ENCODE peak calls at places on chromosomes 4 and X, in four cellular contexts. One of them, this sample, is unnamed.
A peak's percentile ranks its signal among the peaks of the same experiment; 100 is the strongest.

GRCh38 chr4:78864405-78865024 is 74.7 kb downstream of the PAQR3 start:
- DNase-seq in GM23338: peak; percentile 72
- DNase-seq in neural progenitor cell: peak; percentile 70
- DNase-seq in Caco-2: peak; percentile 67
- DNase-seq in this sample: peak; percentile 7

GRCh38 chr4:20253799-20254409 is 2.2 kb downstream of the SLIT2 start:
- DNase-seq in neural progenitor cell: peak; percentile 48
- DNase-seq in GM23338: peak; percentile 36
- DNase-seq in Caco-2: no peak
- DNase-seq in this sample: peak; percentile 60

GRCh38 chr4:89681219-89681618 is 155.7 kb downstream of the SNCA start:
- DNase-seq in neural progenitor cell: peak; percentile 52
- DNase-seq in GM23338: peak; percentile 78
- DNase-seq in Caco-2: peak; percentile 12
- DNase-seq in this sample: peak; percentile 29

GRCh38 chr4:148284526-148285193 is 157.6 kb downstream of the NR3C2 start:
- DNase-seq in neural progenitor cell: peak; percentile 8
- DNase-seq in Caco-2: no peak
- DNase-seq in GM23338: peak; percentile 14
- DNase-seq in this sample: no peak

GRCh38 chr4:2172161-2172560 is 69.8 kb downstream of the HAUS3 start:
- DNase-seq in neural progenitor cell: no peak
- DNase-seq in Caco-2: no peak
- DNase-seq in GM23338: no peak
- DNase-seq in this sample: no peak

GRCh38 chr4:51843309-51844156 is 580 bp downstream of the DCUN1D4 start:
- DNase-seq in neural progenitor cell: peak; percentile 78
- DNase-seq in GM23338: peak; percentile 61
- DNase-seq in Caco-2: no peak
- DNase-seq in this sample: peak; percentile 88

GRCh38 chrX:69010339-69010738 is 154.9 kb downstream of the PJA1 start:
- DNase-seq in GM23338: no peak
- DNase-seq in neural progenitor cell: no peak
- DNase-seq in Caco-2: no peak
- DNase-seq in this sample: no peak

GRCh38 chrX:46865281-46865680 is 28.4 kb downstream of the RP2 start:
- DNase-seq in GM23338: no peak
- DNase-seq in neural progenitor cell: no peak
- DNase-seq in Caco-2: no peak
- DNase-seq in this sample: no peak

GRCh38 chrX:56975611-56976010 is 19.7 kb downstream of the SPIN3 start:
- DNase-seq in GM23338: no peak
- DNase-seq in Caco-2: no peak
- DNase-seq in neural progenitor cell: peak; percentile 2
- DNase-seq in this sample: no peak

GRCh38 chr4:2408401-2408958 is 10.0 kb downstream of the ZFYVE28 start:
- DNase-seq in Caco-2: no peak
- DNase-seq in GM23338: peak; percentile 71
- DNase-seq in neural progenitor cell: no peak
- DNase-seq in this sample: peak; percentile 86

GRCh38 chrX:77446840-77447239 is 349 bp upstream of the FGF16 start:
- DNase-seq in neural progenitor cell: no peak
- DNase-seq in GM23338: no peak
- DNase-seq in Caco-2: no peak
- DNase-seq in this sample: no peak

GRCh38 chr4:85760521-85760920 is 285.6 kb downstream of the ARHGAP24 start:
- DNase-seq in neural progenitor cell: no peak
- DNase-seq in GM23338: no peak
- DNase-seq in Caco-2: no peak
- DNase-seq in this sample: no peak

GRCh38 chr4:177726111-177726510 is 283.9 kb upstream of the AGA start:
- DNase-seq in Caco-2: no peak
- DNase-seq in GM23338: no peak
- DNase-seq in neural progenitor cell: no peak
- DNase-seq in this sample: no peak

GRCh38 chrX:55335296-55335695 is 70.6 kb upstream of the PAGE3 start:
- DNase-seq in Caco-2: no peak
- DNase-seq in GM23338: no peak
- DNase-seq in neural progenitor cell: no peak
- DNase-seq in this sample: no peak

GRCh38 chrX:41085883-41086626 is 810 bp downstream of the USP9X start:
- DNase-seq in neural progenitor cell: peak; percentile 60
- DNase-seq in Caco-2: peak; percentile 60
- DNase-seq in GM23338: peak; percentile 49
- DNase-seq in this sample: peak; percentile 72

GRCh38 chr4:3082915-3083515 is 8.5 kb downstream of the HTT start:
- DNase-seq in Caco-2: no peak
- DNase-seq in GM23338: no peak
- DNase-seq in neural progenitor cell: no peak
- DNase-seq in this sample: no peak

GRCh38 chrX:105635794-105636193 is 186.5 kb upstream of the NRK start:
- DNase-seq in GM23338: peak; percentile 13
- DNase-seq in neural progenitor cell: no peak
- DNase-seq in Caco-2: no peak
- DNase-seq in this sample: no peak

GRCh38 chrX:1147641-1148515 is 64.6 kb downstream of the CRLF2 start:
- DNase-seq in Caco-2: no peak
- DNase-seq in GM23338: peak; percentile 34
- DNase-seq in neural progenitor cell: no peak
- DNase-seq in this sample: peak; percentile 24

GRCh38 chr4:100983426-100983825 is 363.9 kb downstream of the PPP3CA start:
- DNase-seq in neural progenitor cell: no peak
- DNase-seq in Caco-2: no peak
- DNase-seq in GM23338: no peak
- DNase-seq in this sample: no peak

GRCh38 chr4:131091896-131092295 is 1995.9 kb downstream of the C4orf33 start:
- DNase-seq in GM23338: peak; percentile 74
- DNase-seq in neural progenitor cell: peak; percentile 57
- DNase-seq in Caco-2: peak; percentile 5
- DNase-seq in this sample: no peak

GRCh38 chrX:15059488-15059887 is 186.3 kb downstream of the MOSPD2 start:
- DNase-seq in GM23338: no peak
- DNase-seq in Caco-2: no peak
- DNase-seq in neural progenitor cell: no peak
- DNase-seq in this sample: no peak

GRCh38 chr4:89363786-89364185 is 56.2 kb upstream of the GPRIN3 start:
- DNase-seq in neural progenitor cell: no peak
- DNase-seq in Caco-2: no peak
- DNase-seq in GM23338: peak; percentile 27
- DNase-seq in this sample: no peak

GRCh38 chr4:97238956-97239698 is 904.1 kb downstream of the STPG2 start:
- DNase-seq in neural progenitor cell: peak; percentile 36
- DNase-seq in GM23338: no peak
- DNase-seq in Caco-2: no peak
- DNase-seq in this sample: no peak

GRCh38 chrX:21865436-21865835 is 9.6 kb downstream of the YY2 start:
- DNase-seq in GM23338: no peak
- DNase-seq in neural progenitor cell: no peak
- DNase-seq in Caco-2: no peak
- DNase-seq in this sample: no peak

GRCh38 chr4:172652369-172652768 is 516.2 kb upstream of the GALNT7 start:
- DNase-seq in GM23338: peak; percentile 21
- DNase-seq in Caco-2: no peak
- DNase-seq in neural progenitor cell: no peak
- DNase-seq in this sample: no peak

GRCh38 chrX:16695079-16695676 is 17.3 kb downstream of the CTPS2 start:
- DNase-seq in Caco-2: peak; percentile 57
- DNase-seq in neural progenitor cell: peak; percentile 68
- DNase-seq in GM23338: peak; percentile 55
- DNase-seq in this sample: peak; percentile 79

GRCh38 chrX:65999563-66000148 is 40.2 kb downstream of the VSIG4 start:
- DNase-seq in GM23338: no peak
- DNase-seq in neural progenitor cell: no peak
- DNase-seq in Caco-2: no peak
- DNase-seq in this sample: no peak
- H3K4me3 ChIP-seq in GM23338: no peak overlapping the region
- H3K4me3 ChIP-seq in neural progenitor cell: no peak overlapping the region
- H3K4me3 ChIP-seq in Caco-2: no peak overlapping the region
- H3K4me3 ChIP-seq in this sample: no peak overlapping the region

GRCh38 chr4:6566582-6567190 is 8.3 kb upstream of the MAN2B2 start:
- DNase-seq in neural progenitor cell: no peak
- DNase-seq in Caco-2: no peak
- DNase-seq in GM23338: no peak
- DNase-seq in this sample: no peak
- H3K27me3 ChIP-seq in neural progenitor cell: peaks cover 69% of the 10 kb centered on the region
- H3K27me3 ChIP-seq in Caco-2: no peaks in the 10 kb centered on the region
- H3K27me3 ChIP-seq in GM23338: peaks cover 48% of the 10 kb centered on the region
- H3K27me3 ChIP-seq in this sample: peaks cover 52% of the 10 kb centered on the region

GRCh38 chrX:24703185-24703494 is 9.4 kb downstream of the POLA1 start:
- DNase-seq in Caco-2: no peak
- DNase-seq in neural progenitor cell: no peak
- DNase-seq in GM23338: no peak
- DNase-seq in this sample: no peak
- H3K36me3 ChIP-seq in Caco-2: no peaks in the 10 kb centered on the region
- H3K36me3 ChIP-seq in neural progenitor cell: peaks cover 42% of the 10 kb centered on the region
- H3K36me3 ChIP-seq in GM23338: peaks cover 9% of the 10 kb centered on the region
- H3K36me3 ChIP-seq in this sample: peaks cover 36% of the 10 kb centered on the region

DNA sequence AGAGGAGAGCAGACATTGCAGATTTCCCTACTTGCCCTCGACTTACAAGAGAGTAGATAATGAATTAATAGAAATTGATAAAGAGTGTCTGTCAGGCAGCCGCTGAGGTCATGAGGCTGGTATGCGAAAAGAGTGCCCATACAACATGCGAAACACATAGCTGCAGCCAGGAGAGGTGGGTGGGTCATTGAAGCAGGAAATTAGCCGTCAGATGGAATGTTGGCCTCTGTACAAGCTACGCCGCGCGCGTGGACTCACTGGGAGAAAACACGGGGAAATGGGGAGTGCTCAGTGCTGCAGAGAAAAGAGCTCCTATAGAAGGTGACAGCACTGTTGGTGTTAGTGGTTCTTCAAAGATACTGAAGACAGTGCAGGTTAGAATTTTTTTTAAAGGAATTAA is 125.1 kb downstream of the RAPGEF2 start:
- DNase-seq in neural progenitor cell: peak; percentile 63
- DNase-seq in GM23338: peak; percentile 59
- DNase-seq in Caco-2: peak; percentile 76
- DNase-seq in this sample: no peak
- H3K4me3 ChIP-seq in neural progenitor cell: no peak overlapping the region
- H3K4me3 ChIP-seq in GM23338: no peak overlapping the region
- H3K4me3 ChIP-seq in Caco-2: peak overlapping the region; percentile 8
- H3K4me3 ChIP-seq in this sample: no peak overlapping the region

GRCh38 chr4:1002631-1003251 is 8.7 kb upstream of the FGFRL1 start:
- DNase-seq in Caco-2: no peak
- DNase-seq in neural progenitor cell: peak; percentile 68
- DNase-seq in GM23338: peak; percentile 55
- DNase-seq in this sample: peak; percentile 88

GRCh38 chr4:1002131-1002630 is 9.0 kb upstream of the SLC26A1 start:
- DNase-seq in Caco-2: peak; percentile 49
- DNase-seq in GM23338: peak; percentile 78
- DNase-seq in neural progenitor cell: peak; percentile 59
- DNase-seq in this sample: peak; percentile 87

GRCh38 chr4:999863-1000425 is 6.7 kb upstream of the SLC26A1 start:
- DNase-seq in neural progenitor cell: no peak
- DNase-seq in Caco-2: no peak
- DNase-seq in GM23338: no peak
- DNase-seq in this sample: no peak

GRCh38 chr4:1000686-1001260 is 7.6 kb upstream of the SLC26A1 start:
- DNase-seq in GM23338: no peak
- DNase-seq in neural progenitor cell: no peak
- DNase-seq in Caco-2: no peak
- DNase-seq in this sample: no peak

GRCh38 chr4:1001561-1002130 is 8.4 kb upstream of the SLC26A1 start:
- DNase-seq in neural progenitor cell: no peak
- DNase-seq in GM23338: peak; percentile 50
- DNase-seq in Caco-2: no peak
- DNase-seq in this sample: peak; percentile 80
- H3K27me3 ChIP-seq in neural progenitor cell: peaks cover 100% of the 10 kb centered on the region
- H3K27me3 ChIP-seq in GM23338: peaks cover 95% of the 10 kb centered on the region
- H3K27me3 ChIP-seq in Caco-2: no peaks in the 10 kb centered on the region
- H3K27me3 ChIP-seq in this sample: peaks cover 48% of the 10 kb centered on the region

GRCh38 chr4:7827566-7827965 is 112.1 kb downstream of the AFAP1 start:
- DNase-seq in GM23338: no peak
- DNase-seq in Caco-2: no peak
- DNase-seq in neural progenitor cell: no peak
- DNase-seq in this sample: no peak
- H3K36me3 ChIP-seq in GM23338: no peaks in the 10 kb centered on the region
- H3K36me3 ChIP-seq in Caco-2: no peaks in the 10 kb centered on the region
- H3K36me3 ChIP-seq in neural progenitor cell: no peaks in the 10 kb centered on the region
- H3K36me3 ChIP-seq in this sample: no peaks in the 10 kb centered on the region

GRCh38 chr4:23889814-23890269 is at the start of gene PPARGC1A:
- DNase-seq in GM23338: peak; percentile 27
- DNase-seq in Caco-2: peak; percentile 10
- DNase-seq in neural progenitor cell: peak; percentile 83
- DNase-seq in this sample: no peak

GRCh38 chr4:23889368-23889767 is 479 bp downstream of the PPARGC1A start:
- DNase-seq in GM23338: no peak
- DNase-seq in Caco-2: no peak
- DNase-seq in neural progenitor cell: no peak
- DNase-seq in this sample: no peak

GRCh38 chr4:23887173-23887572 is 2.7 kb downstream of the PPARGC1A start:
- DNase-seq in Caco-2: no peak
- DNase-seq in neural progenitor cell: no peak
- DNase-seq in GM23338: no peak
- DNase-seq in this sample: no peak

GRCh38 chr4:23888421-23889319 is 1.2 kb downstream of the PPARGC1A start:
- DNase-seq in Caco-2: no peak
- DNase-seq in GM23338: peak; percentile 21
- DNase-seq in neural progenitor cell: peak; percentile 29
- DNase-seq in this sample: no peak

DNA sequence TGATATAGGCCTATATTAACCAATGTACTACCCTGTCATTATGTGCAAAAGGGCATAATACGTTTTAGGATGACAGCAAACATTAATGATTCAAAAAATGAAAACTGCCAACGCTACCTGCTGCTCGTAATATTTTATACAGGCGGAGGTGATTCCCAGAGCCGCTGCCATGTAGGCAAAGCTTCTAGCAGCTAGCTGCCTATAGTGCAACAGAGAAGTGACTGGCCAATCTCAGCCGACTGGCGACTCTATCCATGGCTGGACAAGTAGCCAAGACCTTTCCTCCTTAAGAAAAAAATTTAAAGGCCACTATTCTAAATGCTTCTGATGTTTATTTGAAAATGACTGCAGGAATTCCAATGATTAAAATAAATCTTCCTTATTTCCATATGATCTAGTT is 1.9 kb downstream of the PPARGC1A start:
- DNase-seq in Caco-2: no peak
- DNase-seq in GM23338: no peak
- DNase-seq in neural progenitor cell: no peak
- DNase-seq in this sample: no peak
- H3K4me3 ChIP-seq in Caco-2: no peak overlapping the region
- H3K4me3 ChIP-seq in GM23338: no peak overlapping the region
- H3K4me3 ChIP-seq in neural progenitor cell: no peak overlapping the region
- H3K4me3 ChIP-seq in this sample: no peak overlapping the region

GRCh38 chrX:153866302-153867019 is 19.5 kb downstream of the L1CAM start:
- DNase-seq in Caco-2: no peak
- DNase-seq in neural progenitor cell: no peak
- DNase-seq in GM23338: no peak
- DNase-seq in this sample: no peak
- H3K27me3 ChIP-seq in Caco-2: no peaks in the 10 kb centered on the region
- H3K27me3 ChIP-seq in neural progenitor cell: peaks cover 4% of the 10 kb centered on the region
- H3K27me3 ChIP-seq in GM23338: no peaks in the 10 kb centered on the region
- H3K27me3 ChIP-seq in this sample: no peaks in the 10 kb centered on the region